ENCODE peak calls at places on chromosomes 13 and 19, in ten cellular contexts. One of them, this sample, is unnamed.

GRCh38 chr13:58081301-58081820 is 449.8 kb downstream of the PCDH17 start:
- DNase-seq in endodermal cell: no peak
- DNase-seq in ELR: no peak
- DNase-seq in NB4: no peak
- DNase-seq in Calu3: no peak
- DNase-seq in cardiac muscle cell: no peak
- DNase-seq in fibroblast of the aortic adventitia: no peak
- DNase-seq in stimulated activated CD4-positive, alpha-beta T cell treated with anti-CD3 and anti-CD28 coated beads, TNF-alpha, amount 100 ng/mL, for 1 hour: no peak
- DNase-seq in fibroblast of lung: no peak
- DNase-seq in stimulated activated CD8-positive, alpha-beta memory T cell treated with anti-CD3 and anti-CD28 coated beads, Interleukin-15, amount 100 ng/mL, for 4 hours: no peak
- DNase-seq in this sample: no peak

GRCh38 chr13:99425485-99426341 is 75.6 kb upstream of the TM9SF2 start:
- DNase-seq in endodermal cell: no peak
- DNase-seq in ELR: no peak
- DNase-seq in NB4: peak; percentile 48
- DNase-seq in Calu3: no peak
- DNase-seq in cardiac muscle cell: peak; percentile 46
- DNase-seq in fibroblast of the aortic adventitia: no peak
- DNase-seq in stimulated activated CD4-positive, alpha-beta T cell treated with anti-CD3 and anti-CD28 coated beads, TNF-alpha, amount 100 ng/mL, for 1 hour: peak; percentile 40
- DNase-seq in fibroblast of lung: no peak
- DNase-seq in stimulated activated CD8-positive, alpha-beta memory T cell treated with anti-CD3 and anti-CD28 coated beads, Interleukin-15, amount 100 ng/mL, for 4 hours: peak; percentile 34
- DNase-seq in this sample: peak; percentile 81

GRCh38 chr19:31578326-31578725 is 229.1 kb upstream of the TSHZ3 start:
- DNase-seq in endodermal cell: peak; percentile 32
- DNase-seq in ELR: no peak
- DNase-seq in NB4: no peak
- DNase-seq in Calu3: no peak
- DNase-seq in cardiac muscle cell: no peak
- DNase-seq in fibroblast of the aortic adventitia: no peak
- DNase-seq in stimulated activated CD4-positive, alpha-beta T cell treated with anti-CD3 and anti-CD28 coated beads, TNF-alpha, amount 100 ng/mL, for 1 hour: no peak
- DNase-seq in fibroblast of lung: no peak
- DNase-seq in stimulated activated CD8-positive, alpha-beta memory T cell treated with anti-CD3 and anti-CD28 coated beads, Interleukin-15, amount 100 ng/mL, for 4 hours: no peak
- DNase-seq in this sample: no peak

GRCh38 chr19:799076-799881 is 2.0 kb downstream of the PTBP1 start:
- DNase-seq in endodermal cell: peak; percentile 77
- DNase-seq in ELR: peak; percentile 59
- DNase-seq in NB4: peak; percentile 50
- DNase-seq in Calu3: no peak
- DNase-seq in cardiac muscle cell: peak; percentile 59
- DNase-seq in fibroblast of the aortic adventitia: peak; percentile 65
- DNase-seq in stimulated activated CD4-positive, alpha-beta T cell treated with anti-CD3 and anti-CD28 coated beads, TNF-alpha, amount 100 ng/mL, for 1 hour: no peak
- DNase-seq in fibroblast of lung: peak; percentile 63
- DNase-seq in stimulated activated CD8-positive, alpha-beta memory T cell treated with anti-CD3 and anti-CD28 coated beads, Interleukin-15, amount 100 ng/mL, for 4 hours: no peak
- DNase-seq in this sample: no peak

GRCh38 chr19:8320564-8321066 is 560 bp downstream of the NDUFA7 start:
- DNase-seq in endodermal cell: peak; percentile 71
- DNase-seq in ELR: peak; percentile 51
- DNase-seq in NB4: peak; percentile 73
- DNase-seq in Calu3: no peak
- DNase-seq in cardiac muscle cell: peak; percentile 15
- DNase-seq in fibroblast of the aortic adventitia: no peak
- DNase-seq in stimulated activated CD4-positive, alpha-beta T cell treated with anti-CD3 and anti-CD28 coated beads, TNF-alpha, amount 100 ng/mL, for 1 hour: no peak
- DNase-seq in fibroblast of lung: no peak
- DNase-seq in stimulated activated CD8-positive, alpha-beta memory T cell treated with anti-CD3 and anti-CD28 coated beads, Interleukin-15, amount 100 ng/mL, for 4 hours: no peak
- DNase-seq in this sample: no peak

GRCh38 chr13:33686772-33687480 is 131.0 kb upstream of the RFC3 start:
- DNase-seq in endodermal cell: no peak
- DNase-seq in ELR: no peak
- DNase-seq in NB4: no peak
- DNase-seq in Calu3: no peak
- DNase-seq in cardiac muscle cell: no peak
- DNase-seq in fibroblast of the aortic adventitia: peak; percentile 26
- DNase-seq in stimulated activated CD4-positive, alpha-beta T cell treated with anti-CD3 and anti-CD28 coated beads, TNF-alpha, amount 100 ng/mL, for 1 hour: no peak
- DNase-seq in fibroblast of lung: no peak
- DNase-seq in stimulated activated CD8-positive, alpha-beta memory T cell treated with anti-CD3 and anti-CD28 coated beads, Interleukin-15, amount 100 ng/mL, for 4 hours: no peak
- DNase-seq in this sample: no peak

GRCh38 chr19:29507081-29507860 is 18.5 kb upstream of the VSTM2B start:
- DNase-seq in endodermal cell: no peak
- DNase-seq in ELR: no peak
- DNase-seq in NB4: no peak
- DNase-seq in Calu3: no peak
- DNase-seq in cardiac muscle cell: no peak
- DNase-seq in fibroblast of the aortic adventitia: no peak
- DNase-seq in stimulated activated CD4-positive, alpha-beta T cell treated with anti-CD3 and anti-CD28 coated beads, TNF-alpha, amount 100 ng/mL, for 1 hour: no peak
- DNase-seq in fibroblast of lung: no peak
- DNase-seq in stimulated activated CD8-positive, alpha-beta memory T cell treated with anti-CD3 and anti-CD28 coated beads, Interleukin-15, amount 100 ng/mL, for 4 hours: no peak
- DNase-seq in this sample: no peak

GRCh38 chr13:103517066-103517767 is 451.0 kb upstream of the SLC10A2 start:
- DNase-seq in endodermal cell: no peak
- DNase-seq in ELR: no peak
- DNase-seq in NB4: no peak
- DNase-seq in Calu3: no peak
- DNase-seq in cardiac muscle cell: peak; percentile 26
- DNase-seq in fibroblast of the aortic adventitia: no peak
- DNase-seq in stimulated activated CD4-positive, alpha-beta T cell treated with anti-CD3 and anti-CD28 coated beads, TNF-alpha, amount 100 ng/mL, for 1 hour: no peak
- DNase-seq in fibroblast of lung: no peak
- DNase-seq in stimulated activated CD8-positive, alpha-beta memory T cell treated with anti-CD3 and anti-CD28 coated beads, Interleukin-15, amount 100 ng/mL, for 4 hours: no peak
- DNase-seq in this sample: no peak

GRCh38 chr19:956747-957451 is 27.2 kb upstream of the WDR18 start:
- DNase-seq in endodermal cell: peak; percentile 88
- DNase-seq in ELR: peak; percentile 65
- DNase-seq in NB4: no peak
- DNase-seq in Calu3: no peak
- DNase-seq in cardiac muscle cell: peak; percentile 18
- DNase-seq in fibroblast of the aortic adventitia: no peak
- DNase-seq in stimulated activated CD4-positive, alpha-beta T cell treated with anti-CD3 and anti-CD28 coated beads, TNF-alpha, amount 100 ng/mL, for 1 hour: no peak
- DNase-seq in fibroblast of lung: peak; percentile 65
- DNase-seq in stimulated activated CD8-positive, alpha-beta memory T cell treated with anti-CD3 and anti-CD28 coated beads, Interleukin-15, amount 100 ng/mL, for 4 hours: no peak
- DNase-seq in this sample: no peak

GRCh38 chr13:63198076-63198475 is 1782.4 kb upstream of the PCDH20 start:
- DNase-seq in endodermal cell: no peak
- DNase-seq in ELR: no peak
- DNase-seq in NB4: no peak
- DNase-seq in Calu3: no peak
- DNase-seq in cardiac muscle cell: no peak
- DNase-seq in fibroblast of the aortic adventitia: peak; percentile 8
- DNase-seq in stimulated activated CD4-positive, alpha-beta T cell treated with anti-CD3 and anti-CD28 coated beads, TNF-alpha, amount 100 ng/mL, for 1 hour: no peak
- DNase-seq in fibroblast of lung: peak; percentile 68
- DNase-seq in stimulated activated CD8-positive, alpha-beta memory T cell treated with anti-CD3 and anti-CD28 coated beads, Interleukin-15, amount 100 ng/mL, for 4 hours: no peak
- DNase-seq in this sample: no peak

GRCh38 chr13:42534785-42535184 is 39.2 kb upstream of the TNFSF11 start:
- DNase-seq in endodermal cell: no peak
- DNase-seq in ELR: no peak
- DNase-seq in NB4: no peak
- DNase-seq in Calu3: no peak
- DNase-seq in cardiac muscle cell: no peak
- DNase-seq in fibroblast of the aortic adventitia: no peak
- DNase-seq in stimulated activated CD4-positive, alpha-beta T cell treated with anti-CD3 and anti-CD28 coated beads, TNF-alpha, amount 100 ng/mL, for 1 hour: no peak
- DNase-seq in fibroblast of lung: no peak
- DNase-seq in stimulated activated CD8-positive, alpha-beta memory T cell treated with anti-CD3 and anti-CD28 coated beads, Interleukin-15, amount 100 ng/mL, for 4 hours: no peak
- DNase-seq in this sample: no peak

GRCh38 chr13:72384879-72385278 is 342.6 kb downstream of the MZT1 start:
- DNase-seq in endodermal cell: no peak
- DNase-seq in ELR: peak; percentile 62
- DNase-seq in NB4: peak; percentile 69
- DNase-seq in Calu3: no peak
- DNase-seq in cardiac muscle cell: no peak
- DNase-seq in fibroblast of the aortic adventitia: peak; percentile 21
- DNase-seq in stimulated activated CD4-positive, alpha-beta T cell treated with anti-CD3 and anti-CD28 coated beads, TNF-alpha, amount 100 ng/mL, for 1 hour: no peak
- DNase-seq in fibroblast of lung: peak; percentile 55
- DNase-seq in stimulated activated CD8-positive, alpha-beta memory T cell treated with anti-CD3 and anti-CD28 coated beads, Interleukin-15, amount 100 ng/mL, for 4 hours: no peak
- DNase-seq in this sample: no peak

GRCh38 chr13:109180905-109181425 is 551.6 kb downstream of the MYO16 start:
- DNase-seq in endodermal cell: no peak
- DNase-seq in ELR: peak; percentile 92
- DNase-seq in NB4: no peak
- DNase-seq in Calu3: no peak
- DNase-seq in cardiac muscle cell: no peak
- DNase-seq in fibroblast of the aortic adventitia: peak; percentile 47
- DNase-seq in stimulated activated CD4-positive, alpha-beta T cell treated with anti-CD3 and anti-CD28 coated beads, TNF-alpha, amount 100 ng/mL, for 1 hour: no peak
- DNase-seq in fibroblast of lung: peak; percentile 95
- DNase-seq in stimulated activated CD8-positive, alpha-beta memory T cell treated with anti-CD3 and anti-CD28 coated beads, Interleukin-15, amount 100 ng/mL, for 4 hours: no peak
- DNase-seq in this sample: no peak

GRCh38 chr19:15479391-15480345 is at the start of gene PGLYRP2:
- DNase-seq in endodermal cell: peak; percentile 65
- DNase-seq in ELR: peak; percentile 17
- DNase-seq in NB4: no peak
- DNase-seq in Calu3: peak; percentile 42
- DNase-seq in cardiac muscle cell: no peak
- DNase-seq in fibroblast of the aortic adventitia: no peak
- DNase-seq in stimulated activated CD4-positive, alpha-beta T cell treated with anti-CD3 and anti-CD28 coated beads, TNF-alpha, amount 100 ng/mL, for 1 hour: no peak
- DNase-seq in fibroblast of lung: no peak
- DNase-seq in stimulated activated CD8-positive, alpha-beta memory T cell treated with anti-CD3 and anti-CD28 coated beads, Interleukin-15, amount 100 ng/mL, for 4 hours: no peak
- DNase-seq in this sample: no peak

GRCh38 chr13:114268344-114269280 is 12.8 kb upstream of the UPF3A start:
- DNase-seq in endodermal cell: no peak
- DNase-seq in ELR: no peak
- DNase-seq in NB4: no peak
- DNase-seq in Calu3: no peak
- DNase-seq in cardiac muscle cell: no peak
- DNase-seq in fibroblast of the aortic adventitia: no peak
- DNase-seq in stimulated activated CD4-positive, alpha-beta T cell treated with anti-CD3 and anti-CD28 coated beads, TNF-alpha, amount 100 ng/mL, for 1 hour: no peak
- DNase-seq in fibroblast of lung: peak; percentile 69
- DNase-seq in stimulated activated CD8-positive, alpha-beta memory T cell treated with anti-CD3 and anti-CD28 coated beads, Interleukin-15, amount 100 ng/mL, for 4 hours: no peak
- DNase-seq in this sample: peak; percentile 41

GRCh38 chr13:35208587-35208986 is 266.5 kb downstream of the NBEA start:
- DNase-seq in endodermal cell: no peak
- DNase-seq in ELR: peak; percentile 2
- DNase-seq in NB4: no peak
- DNase-seq in Calu3: no peak
- DNase-seq in cardiac muscle cell: no peak
- DNase-seq in fibroblast of the aortic adventitia: no peak
- DNase-seq in stimulated activated CD4-positive, alpha-beta T cell treated with anti-CD3 and anti-CD28 coated beads, TNF-alpha, amount 100 ng/mL, for 1 hour: no peak
- DNase-seq in fibroblast of lung: peak; percentile 21
- DNase-seq in stimulated activated CD8-positive, alpha-beta memory T cell treated with anti-CD3 and anti-CD28 coated beads, Interleukin-15, amount 100 ng/mL, for 4 hours: no peak
- DNase-seq in this sample: no peak

GRCh38 chr19:8158411-8159074 is 9.2 kb upstream of the FBN3 start:
- DNase-seq in endodermal cell: peak; percentile 80
- DNase-seq in ELR: peak; percentile 80
- DNase-seq in NB4: peak; percentile 97
- DNase-seq in Calu3: peak; percentile 55
- DNase-seq in cardiac muscle cell: peak; percentile 89
- DNase-seq in fibroblast of the aortic adventitia: peak; percentile 88
- DNase-seq in stimulated activated CD4-positive, alpha-beta T cell treated with anti-CD3 and anti-CD28 coated beads, TNF-alpha, amount 100 ng/mL, for 1 hour: peak; percentile 13
- DNase-seq in fibroblast of lung: peak; percentile 67
- DNase-seq in stimulated activated CD8-positive, alpha-beta memory T cell treated with anti-CD3 and anti-CD28 coated beads, Interleukin-15, amount 100 ng/mL, for 4 hours: peak; percentile 24
- DNase-seq in this sample: peak; percentile 73

GRCh38 chr19:58572818-58573657 is at the start of gene MZF1:
- DNase-seq in endodermal cell: peak; percentile 100
- DNase-seq in ELR: peak; percentile 99
- DNase-seq in NB4: peak; percentile 100
- DNase-seq in Calu3: peak; percentile 99
- DNase-seq in cardiac muscle cell: peak; percentile 100
- DNase-seq in fibroblast of the aortic adventitia: peak; percentile 100
- DNase-seq in stimulated activated CD4-positive, alpha-beta T cell treated with anti-CD3 and anti-CD28 coated beads, TNF-alpha, amount 100 ng/mL, for 1 hour: peak; percentile 99
- DNase-seq in fibroblast of lung: peak; percentile 100
- DNase-seq in stimulated activated CD8-positive, alpha-beta memory T cell treated with anti-CD3 and anti-CD28 coated beads, Interleukin-15, amount 100 ng/mL, for 4 hours: peak; percentile 100
- DNase-seq in this sample: peak; percentile 100

GRCh38 chr19:33436360-33437345 is 63.1 kb downstream of the CEBPG start:
- DNase-seq in endodermal cell: no peak
- DNase-seq in ELR: no peak
- DNase-seq in NB4: no peak
- DNase-seq in Calu3: no peak
- DNase-seq in cardiac muscle cell: no peak
- DNase-seq in fibroblast of the aortic adventitia: no peak
- DNase-seq in stimulated activated CD4-positive, alpha-beta T cell treated with anti-CD3 and anti-CD28 coated beads, TNF-alpha, amount 100 ng/mL, for 1 hour: no peak
- DNase-seq in fibroblast of lung: no peak
- DNase-seq in stimulated activated CD8-positive, alpha-beta memory T cell treated with anti-CD3 and anti-CD28 coated beads, Interleukin-15, amount 100 ng/mL, for 4 hours: no peak
- DNase-seq in this sample: no peak

GRCh38 chr19:10468133-10468532 is 35.0 kb downstream of the KEAP1 start:
- DNase-seq in endodermal cell: no peak
- DNase-seq in ELR: no peak
- DNase-seq in NB4: no peak
- DNase-seq in Calu3: no peak
- DNase-seq in cardiac muscle cell: no peak
- DNase-seq in fibroblast of the aortic adventitia: no peak
- DNase-seq in stimulated activated CD4-positive, alpha-beta T cell treated with anti-CD3 and anti-CD28 coated beads, TNF-alpha, amount 100 ng/mL, for 1 hour: no peak
- DNase-seq in fibroblast of lung: no peak
- DNase-seq in stimulated activated CD8-positive, alpha-beta memory T cell treated with anti-CD3 and anti-CD28 coated beads, Interleukin-15, amount 100 ng/mL, for 4 hours: no peak
- DNase-seq in this sample: no peak

GRCh38 chr13:51286135-51287002 is 53.1 kb upstream of the SERPINE3 start:
- DNase-seq in endodermal cell: peak; percentile 96
- DNase-seq in ELR: peak; percentile 70
- DNase-seq in NB4: peak; percentile 77
- DNase-seq in Calu3: peak; percentile 72
- DNase-seq in cardiac muscle cell: peak; percentile 84
- DNase-seq in fibroblast of the aortic adventitia: peak; percentile 79
- DNase-seq in stimulated activated CD4-positive, alpha-beta T cell treated with anti-CD3 and anti-CD28 coated beads, TNF-alpha, amount 100 ng/mL, for 1 hour: peak; percentile 30
- DNase-seq in fibroblast of lung: peak; percentile 40
- DNase-seq in stimulated activated CD8-positive, alpha-beta memory T cell treated with anti-CD3 and anti-CD28 coated beads, Interleukin-15, amount 100 ng/mL, for 4 hours: peak; percentile 39
- DNase-seq in this sample: peak; percentile 42

GRCh38 chr19:37966211-37967072 is 59.4 kb downstream of the SIPA1L3 start:
- DNase-seq in endodermal cell: no peak
- DNase-seq in ELR: peak; percentile 28
- DNase-seq in NB4: no peak
- DNase-seq in Calu3: no peak
- DNase-seq in cardiac muscle cell: no peak
- DNase-seq in fibroblast of the aortic adventitia: no peak
- DNase-seq in stimulated activated CD4-positive, alpha-beta T cell treated with anti-CD3 and anti-CD28 coated beads, TNF-alpha, amount 100 ng/mL, for 1 hour: no peak
- DNase-seq in fibroblast of lung: peak; percentile 75
- DNase-seq in stimulated activated CD8-positive, alpha-beta memory T cell treated with anti-CD3 and anti-CD28 coated beads, Interleukin-15, amount 100 ng/mL, for 4 hours: no peak
- DNase-seq in this sample: no peak

GRCh38 chr19:43715776-43716175 is at the start of gene IRGC:
- DNase-seq in endodermal cell: no peak
- DNase-seq in ELR: no peak
- DNase-seq in NB4: no peak
- DNase-seq in Calu3: no peak
- DNase-seq in cardiac muscle cell: no peak
- DNase-seq in fibroblast of the aortic adventitia: no peak
- DNase-seq in stimulated activated CD4-positive, alpha-beta T cell treated with anti-CD3 and anti-CD28 coated beads, TNF-alpha, amount 100 ng/mL, for 1 hour: no peak
- DNase-seq in fibroblast of lung: no peak
- DNase-seq in stimulated activated CD8-positive, alpha-beta memory T cell treated with anti-CD3 and anti-CD28 coated beads, Interleukin-15, amount 100 ng/mL, for 4 hours: no peak
- DNase-seq in this sample: no peak

GRCh38 chr19:42081584-42082258 is 5.8 kb downstream of the ZNF574 start:
- DNase-seq in endodermal cell: no peak
- DNase-seq in ELR: peak; percentile 70
- DNase-seq in NB4: peak; percentile 45
- DNase-seq in Calu3: peak; percentile 50
- DNase-seq in cardiac muscle cell: no peak
- DNase-seq in fibroblast of the aortic adventitia: peak; percentile 56
- DNase-seq in stimulated activated CD4-positive, alpha-beta T cell treated with anti-CD3 and anti-CD28 coated beads, TNF-alpha, amount 100 ng/mL, for 1 hour: no peak
- DNase-seq in fibroblast of lung: peak; percentile 43
- DNase-seq in stimulated activated CD8-positive, alpha-beta memory T cell treated with anti-CD3 and anti-CD28 coated beads, Interleukin-15, amount 100 ng/mL, for 4 hours: no peak
- DNase-seq in this sample: peak; percentile 33

GRCh38 chr19:41000310-41000737 is 9.2 kb downstream of the CYP2B6 start:
- DNase-seq in endodermal cell: no peak
- DNase-seq in ELR: no peak
- DNase-seq in NB4: no peak
- DNase-seq in Calu3: peak; percentile 98
- DNase-seq in cardiac muscle cell: no peak
- DNase-seq in fibroblast of the aortic adventitia: no peak
- DNase-seq in stimulated activated CD4-positive, alpha-beta T cell treated with anti-CD3 and anti-CD28 coated beads, TNF-alpha, amount 100 ng/mL, for 1 hour: no peak
- DNase-seq in fibroblast of lung: no peak
- DNase-seq in stimulated activated CD8-positive, alpha-beta memory T cell treated with anti-CD3 and anti-CD28 coated beads, Interleukin-15, amount 100 ng/mL, for 4 hours: no peak
- DNase-seq in this sample: no peak

GRCh38 chr13:90105276-90105675 is 1242.2 kb upstream of the MIR17HG start:
- DNase-seq in endodermal cell: no peak
- DNase-seq in ELR: peak; percentile 86
- DNase-seq in NB4: no peak
- DNase-seq in Calu3: no peak
- DNase-seq in cardiac muscle cell: no peak
- DNase-seq in fibroblast of the aortic adventitia: no peak
- DNase-seq in stimulated activated CD4-positive, alpha-beta T cell treated with anti-CD3 and anti-CD28 coated beads, TNF-alpha, amount 100 ng/mL, for 1 hour: no peak
- DNase-seq in fibroblast of lung: peak; percentile 76
- DNase-seq in stimulated activated CD8-positive, alpha-beta memory T cell treated with anti-CD3 and anti-CD28 coated beads, Interleukin-15, amount 100 ng/mL, for 4 hours: no peak
- DNase-seq in this sample: no peak

GRCh38 chr19:55041627-55042343 is 3.7 kb upstream of the GP6 start:
- DNase-seq in endodermal cell: no peak
- DNase-seq in ELR: no peak
- DNase-seq in NB4: no peak
- DNase-seq in Calu3: no peak
- DNase-seq in cardiac muscle cell: no peak
- DNase-seq in fibroblast of the aortic adventitia: no peak
- DNase-seq in stimulated activated CD4-positive, alpha-beta T cell treated with anti-CD3 and anti-CD28 coated beads, TNF-alpha, amount 100 ng/mL, for 1 hour: no peak
- DNase-seq in fibroblast of lung: no peak
- DNase-seq in stimulated activated CD8-positive, alpha-beta memory T cell treated with anti-CD3 and anti-CD28 coated beads, Interleukin-15, amount 100 ng/mL, for 4 hours: no peak
- DNase-seq in this sample: peak; percentile 67

GRCh38 chr19:51458899-51459592 is 792 bp upstream of the SIGLEC8 start:
- DNase-seq in endodermal cell: no peak
- DNase-seq in ELR: no peak
- DNase-seq in NB4: no peak
- DNase-seq in Calu3: no peak
- DNase-seq in cardiac muscle cell: no peak
- DNase-seq in fibroblast of the aortic adventitia: no peak
- DNase-seq in stimulated activated CD4-positive, alpha-beta T cell treated with anti-CD3 and anti-CD28 coated beads, TNF-alpha, amount 100 ng/mL, for 1 hour: no peak
- DNase-seq in fibroblast of lung: no peak
- DNase-seq in stimulated activated CD8-positive, alpha-beta memory T cell treated with anti-CD3 and anti-CD28 coated beads, Interleukin-15, amount 100 ng/mL, for 4 hours: no peak
- DNase-seq in this sample: no peak

This sample was measured in Jurkat, Clone E6-1.